ENCODE peak calls at places on chromosome 2, in nine cellular contexts. N, R, O, Y, S, Z, A, D and V are unnamed samples.

GRCh38 chr2:68152651-68153347 is 4.9 kb upstream of the PNO1 start:
- DNase-seq in A (no peak), Y (peak), D (no peak), S (peak), Z (no peak), N (no peak), O (no peak), R (no peak), V (no peak)

GRCh38 chr2:140308706-140309105 is 1528.5 kb upstream of the NXPH2 start:
- DNase-seq in A (no peak), D (no peak), R (peak), Y (no peak), Z (no peak), S (no peak), O (no peak), N (no peak), V (peak)

GRCh38 chr2:16170675-16171424 is 230.5 kb downstream of the MYCN start:
- DNase-seq in N (no peak), Z (no peak), D (no peak), O (no peak), S (no peak), A (no peak), Y (no peak), R (no peak), V (no peak)

GRCh38 chr2:240898108-240898730 is 2.3 kb upstream of the MAB21L4 start:
- DNase-seq in Y (peak), N (no peak), D (no peak), A (no peak), O (no peak), Z (no peak), R (no peak), S (no peak), V (no peak)

GRCh38 chr2:9757430-9758287 is 85.6 kb upstream of the TAF1B start:
- DNase-seq in Y (peak), A (peak), S (no peak), R (no peak), Z (no peak), O (no peak), N (no peak), D (no peak), V (peak)

GRCh38 chr2:217114117-217114516 is 254.3 kb upstream of the TNP1 start:
- DNase-seq in Z (no peak), A (no peak), S (no peak), O (no peak), Y (no peak), D (no peak), R (no peak), N (no peak), V (no peak)

GRCh38 chr2:186518291-186518690 is 32.2 kb downstream of the ZC3H15 start:
- DNase-seq in O (no peak), R (no peak), N (no peak), S (no peak), Z (no peak), A (no peak), D (no peak), Y (no peak), V (no peak)

GRCh38 chr2:203580846-203581245 is 45.7 kb upstream of the RAPH1 start:
- DNase-seq in D (no peak), Z (no peak), S (no peak), Y (no peak), R (no peak), A (no peak), N (no peak), O (no peak), V (no peak)

GRCh38 chr2:176106636-176107539 is at the start of gene HOXD11:
- DNase-seq in S (no peak), N (no peak), O (no peak), Z (no peak), D (no peak), R (no peak), Y (peak), A (no peak), V (no peak)

GRCh38 chr2:10048501-10049171 is 5.3 kb downstream of the KLF11 start:
- DNase-seq in D (no peak), N (no peak), Y (peak), A (no peak), R (peak), Z (no peak), S (peak), O (no peak), V (peak)

GRCh38 chr2:55231546-55232083 is 478 bp downstream of the CLHC1 start:
- DNase-seq in A (no peak), N (no peak), Z (no peak), O (no peak), S (no peak), D (no peak), R (peak), Y (no peak), V (peak)

GRCh38 chr2:158049129-158049855 is 52.4 kb upstream of the UPP2 start:
- DNase-seq in A (no peak), Y (no peak), D (no peak), Z (no peak), S (no peak), R (no peak), N (no peak), O (no peak), V (no peak)

GRCh38 chr2:195590199-195590865 is 66.7 kb upstream of the SLC39A10 start:
- DNase-seq in O (no peak), S (no peak), N (no peak), A (no peak), Z (no peak), D (no peak), R (no peak), Y (no peak), V (no peak)

GRCh38 chr2:241989074-241989473 is 119.5 kb downstream of the RTP5 start:
- DNase-seq in R (no peak), Y (no peak), N (no peak), D (no peak), S (no peak), A (no peak), Z (no peak), O (no peak), V (no peak)

GRCh38 chr2:106115250-106115649 is 78.9 kb downstream of the UXS1 start:
- DNase-seq in Z (no peak), R (peak), N (no peak), O (no peak), S (no peak), D (no peak), A (no peak), Y (no peak), V (peak)